ENCODE peak calls at places on chromosomes 2 and 18, in nine cellular contexts. Q is A549, X is prostate gland, S is astrocyte of the spinal cord, Z is AG10803, V is foreskin fibroblast, O is dorsolateral prefrontal cortex, J is LNCaP clone FGC, P is body of pancreas. G is an unnamed sample.

GRCh38 chr2:43766006-43766405 is 7.8 kb upstream of the DYNC2LI1 start:
- DNase-seq in V (no peak), O (no peak), Z (no peak), P (no peak), X (no peak), Q (no peak), J (no peak), S (no peak), G (no peak)

GRCh38 chr2:151775057-151775740 is 40.9 kb upstream of the NEB start:
- DNase-seq in O (no peak), J (no peak), S (peak), Z (no peak), P (no peak), X (no peak), Q (no peak), V (peak), G (peak)

GRCh38 chr2:133371286-133371685 is 197.0 kb downstream of the NCKAP5 start:
- DNase-seq in V (no peak), O (no peak), Z (no peak), J (no peak), P (no peak), S (no peak), Q (no peak), X (no peak), G (no peak)

GRCh38 chr18:79796016-79796415 is 1.7 kb upstream of the KCNG2 start:
- DNase-seq in S (no peak), J (no peak), O (no peak), V (no peak), Z (no peak), X (no peak), Q (no peak), P (peak), G (peak)

GRCh38 chr18:24987271-24987932 is 364.6 kb downstream of the ZNF521 start:
- DNase-seq in J (no peak), Z (peak), X (peak), O (no peak), P (no peak), Q (no peak), S (peak), V (peak), G (no peak)

GRCh38 chr2:150417278-150417677 is 70.2 kb downstream of the RND3 start:
- DNase-seq in J (no peak), Z (no peak), P (no peak), Q (no peak), X (no peak), V (no peak), S (no peak), O (no peak), G (no peak)

GRCh38 chr18:13487237-13487636 is 239.1 kb downstream of the FAM210A start:
- DNase-seq in V (no peak), X (no peak), Z (no peak), J (no peak), O (no peak), S (no peak), Q (no peak), P (no peak), G (no peak)

GRCh38 chr2:150538582-150539236 is 51.2 kb upstream of the RND3 start:
- DNase-seq in Z (peak), V (peak), X (no peak), Q (no peak), P (no peak), J (no peak), S (no peak), O (no peak), G (no peak)

GRCh38 chr18:79283341-79283879 is 112.3 kb upstream of the NFATC1 start:
- DNase-seq in V (no peak), S (no peak), P (no peak), O (no peak), Z (no peak), X (no peak), Q (no peak), J (no peak), G (no peak)

GRCh38 chr18:68843467-68844089 is 45.7 kb downstream of the CCDC102B start:
- DNase-seq in O (no peak), J (no peak), V (peak), P (no peak), S (peak), Q (no peak), X (no peak), Z (no peak), G (peak)

GRCh38 chr2:133837441-133838090 is 269.3 kb upstream of the NCKAP5 start:
- DNase-seq in Z (peak), J (no peak), Q (no peak), O (no peak), V (peak), P (no peak), S (peak), X (no peak), G (peak)

GRCh38 chr2:128069769-128070168 is 21.2 kb upstream of the UGGT1 start:
- DNase-seq in Q (no peak), P (peak), O (no peak), X (peak), Z (peak), S (peak), V (peak), J (peak), G (peak)

GRCh38 chr2:193303464-193303863 is 1108.7 kb upstream of the TMEFF2 start:
- DNase-seq in Q (no peak), S (no peak), Z (no peak), O (no peak), J (no peak), X (no peak), P (no peak), V (no peak), G (no peak)

GRCh38 chr2:216083464-216084279 is 2.0 kb downstream of the TMEM169 start:
- DNase-seq in X (no peak), J (no peak), P (no peak), V (no peak), S (peak), O (no peak), Z (peak), Q (no peak), G (peak)

GRCh38 chr2:52220393-52220792 is 1188.5 kb upstream of the NRXN1 start:
- DNase-seq in P (peak), O (no peak), J (no peak), X (no peak), V (no peak), Z (no peak), S (peak), Q (no peak), G (peak)

GRCh38 chr2:17309741-17310339 is 208.4 kb downstream of the RAD51AP2 start:
- DNase-seq in X (peak), S (peak), J (peak), P (peak), V (peak), O (no peak), Z (peak), Q (peak), G (peak)

GRCh38 chr2:216013080-216013909 is at the start of gene MREG:
- DNase-seq in Q (peak), S (peak), Z (peak), O (peak), V (peak), J (peak), X (peak), P (peak), G (peak)

DNA sequence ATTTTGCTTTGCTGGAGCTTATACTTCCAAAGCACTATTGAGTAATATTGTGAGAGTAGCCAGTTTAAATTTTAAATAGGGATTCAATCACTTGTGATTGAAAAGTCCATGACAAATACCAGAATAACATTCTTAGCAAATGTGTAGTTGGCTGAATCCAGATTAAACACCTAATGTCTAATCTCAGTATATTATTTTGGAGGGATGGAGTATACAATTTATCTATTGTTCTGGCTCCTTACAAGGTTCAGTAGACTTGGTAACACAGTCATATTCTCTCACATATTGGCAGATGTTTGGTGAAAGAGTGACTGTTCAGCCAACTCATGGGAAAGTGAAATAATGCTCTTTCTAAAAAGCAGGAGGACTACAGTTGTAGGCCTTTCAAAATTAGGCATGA is 2.2 kb downstream of the UGT1A9 start:
- DNase-seq in Z (no peak), X (no peak), P (no peak), V (no peak), O (no peak), Q (no peak), J (no peak), S (no peak), G (no peak)
- H3K4me3 ChIP-seq in Z (no peak), X (no peak), P (no peak), V (no peak), O (no peak), Q (no peak), J (no peak), S (no peak), G (no peak)

GRCh38 chr2:239930871-239931771 is 94.0 kb downstream of the NDUFA10 start:
- DNase-seq in Z (no peak), J (no peak), S (no peak), Q (no peak), O (peak), X (no peak), P (no peak), V (no peak), G (no peak)
- TF ChIP-seq CTCF in Z (no peak), J (no peak), S (no peak), Q (no peak), O (no peak), X (no peak), P (no peak), V (no peak), G (no peak)

DNA sequence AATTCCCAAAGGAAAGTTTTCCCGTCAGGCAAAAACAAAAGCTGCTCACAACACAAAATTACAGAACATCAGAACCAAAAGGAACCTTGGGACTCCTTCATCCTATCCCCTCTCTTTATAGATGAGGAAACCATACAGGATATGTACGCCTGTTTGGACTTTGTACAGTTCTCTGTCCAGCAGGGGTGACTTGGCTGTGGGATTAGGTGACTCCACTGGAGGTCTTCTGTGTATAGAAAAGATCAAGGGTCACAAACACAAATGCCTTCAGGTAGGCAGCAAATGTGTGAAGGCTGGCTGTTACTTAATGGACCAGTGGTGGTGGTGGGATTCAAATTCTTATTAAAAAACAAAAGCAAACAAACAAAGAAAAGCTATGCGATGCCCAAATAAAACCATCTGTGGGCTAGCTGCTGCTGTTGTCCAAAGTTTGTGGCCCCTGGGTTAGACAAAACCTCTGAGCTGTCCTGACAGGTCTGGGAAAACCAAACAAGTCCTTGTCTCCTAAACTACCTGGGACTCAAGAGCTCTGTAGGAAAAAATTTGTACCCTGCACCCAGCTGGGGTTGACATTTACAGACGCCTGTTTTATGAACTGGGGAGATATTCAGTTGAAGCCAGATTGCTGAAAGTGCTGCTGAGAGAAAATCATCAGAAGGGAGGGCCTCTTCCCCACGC is 1.3 kb upstream of the CEP68 start:
- DNase-seq in X (no peak), V (no peak), P (no peak), S (no peak), Q (no peak), O (no peak), Z (no peak), J (no peak), G (no peak)
- H3K4me3 ChIP-seq in X (no peak), V (no peak), P (no peak), S (no peak), Q (peak), O (peak), Z (no peak), J (no peak), G (no peak)

DNA sequence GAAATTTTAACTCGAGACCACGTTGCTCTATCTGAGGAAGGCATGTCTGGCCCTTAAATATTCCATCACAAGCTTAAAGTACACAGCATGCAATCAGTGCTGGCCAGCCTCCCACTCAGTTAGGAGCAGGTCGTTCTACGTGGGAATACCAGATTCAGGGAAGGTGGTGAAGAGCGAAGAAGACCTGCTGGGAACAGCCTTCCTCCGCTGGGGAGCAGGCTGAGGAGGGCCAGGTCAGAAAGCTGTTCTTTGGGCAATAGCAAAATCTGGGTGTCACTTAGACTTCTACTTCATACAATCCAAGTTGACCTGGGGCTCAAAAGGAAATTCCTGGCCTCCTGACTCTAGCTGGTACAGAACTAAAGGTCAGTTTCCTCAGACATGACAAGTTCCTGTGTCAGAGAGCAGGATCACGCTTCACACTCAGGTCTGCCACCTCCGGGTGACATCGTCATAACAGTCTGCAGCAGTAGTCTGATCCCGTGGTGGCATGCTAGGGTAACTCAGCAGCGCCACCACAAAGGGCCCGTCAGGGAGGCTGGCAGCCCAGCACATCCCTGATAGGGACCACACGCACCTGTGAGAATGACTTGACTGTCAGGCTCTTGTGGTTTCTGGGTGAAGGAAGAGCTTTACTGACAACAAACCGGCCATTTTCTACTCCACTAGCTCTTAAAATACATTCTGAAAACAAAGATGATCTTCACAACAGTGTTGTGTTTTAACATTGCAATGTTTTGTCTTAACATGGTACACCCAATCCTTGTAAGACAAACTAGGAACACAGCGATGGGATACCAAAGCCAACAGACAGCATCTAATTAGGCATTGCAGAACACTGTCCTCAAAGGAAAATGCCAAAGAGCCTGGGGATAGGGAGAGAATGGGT is 35.2 kb upstream of the NAPG start:
- DNase-seq in V (no peak), Z (no peak), X (no peak), J (peak), S (no peak), O (peak), Q (peak), P (peak), G (no peak)
- TF ChIP-seq CTCF in V (no peak), Z (no peak), X (no peak), J (peak), S (no peak), O (peak), Q (peak), P (peak), G (no peak)

GRCh38 chr18:72544092-72544886 is at the start of gene CBLN2:
- DNase-seq in V (peak), S (peak), Z (peak), J (peak), X (peak), O (peak), Q (peak), P (peak), G (peak)
- H3K4me3 ChIP-seq in V (peak), S (peak), Z (no peak), J (peak), X (peak), O (peak), Q (peak), P (no peak), G (peak)

GRCh38 chr2:122451697-122452096 is 696.2 kb downstream of the TSN start:
- DNase-seq in Q (no peak), V (no peak), P (no peak), Z (no peak), S (no peak), J (no peak), O (no peak), X (no peak), G (no peak)

GRCh38 chr2:122447237-122447636 is 691.8 kb downstream of the TSN start:
- DNase-seq in V (no peak), O (no peak), X (no peak), P (no peak), Q (no peak), S (no peak), J (no peak), Z (no peak), G (no peak)

GRCh38 chr2:122446761-122447160 is 691.3 kb downstream of the TSN start:
- DNase-seq in V (no peak), P (no peak), J (no peak), Q (no peak), S (no peak), O (no peak), X (no peak), Z (no peak), G (no peak)

GRCh38 chr2:122451040-122451439 is 695.6 kb downstream of the TSN start:
- DNase-seq in O (no peak), X (no peak), P (no peak), S (peak), Q (no peak), Z (peak), J (peak), V (peak), G (peak)
- TF ChIP-seq CTCF in O (no peak), X (peak), P (peak), S (peak), Q (no peak), Z (peak), J (peak), V (peak), G (peak)

GRCh38 chr18:70166668-70167067 is 38.8 kb downstream of the RTTN start:
- DNase-seq in Z (no peak), O (no peak), Q (no peak), X (no peak), V (no peak), S (peak), J (no peak), P (no peak), G (no peak)
- H3K4me3 ChIP-seq in Z (peak), O (no peak), Q (no peak), X (no peak), V (peak), S (no peak), J (no peak), P (no peak), G (no peak)

DNA sequence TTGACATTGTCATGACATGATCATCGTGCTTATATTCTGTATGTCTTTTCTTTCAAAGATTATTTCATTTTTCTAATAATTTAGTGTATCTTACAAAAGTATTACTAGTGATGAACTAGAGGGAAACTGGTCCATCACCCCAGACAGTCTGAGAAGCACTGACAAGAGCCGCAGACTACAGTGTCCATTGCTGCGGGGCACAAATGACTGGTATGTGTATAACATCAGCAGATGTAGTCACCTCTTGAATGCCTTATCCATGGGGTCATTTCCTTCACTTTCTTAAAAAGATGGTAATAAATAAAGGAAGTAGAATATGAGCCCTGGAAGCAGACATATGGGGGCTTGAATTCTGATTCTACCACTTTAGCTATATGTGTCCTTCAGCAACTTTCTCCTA is 29.6 kb downstream of the NEMP2 start:
- DNase-seq in Q (no peak), S (no peak), J (no peak), Z (no peak), O (no peak), V (no peak), P (no peak), X (no peak), G (no peak)
- TF ChIP-seq CTCF in Q (no peak), S (no peak), J (no peak), Z (no peak), O (no peak), V (no peak), P (no peak), X (no peak), G (no peak)

DNA sequence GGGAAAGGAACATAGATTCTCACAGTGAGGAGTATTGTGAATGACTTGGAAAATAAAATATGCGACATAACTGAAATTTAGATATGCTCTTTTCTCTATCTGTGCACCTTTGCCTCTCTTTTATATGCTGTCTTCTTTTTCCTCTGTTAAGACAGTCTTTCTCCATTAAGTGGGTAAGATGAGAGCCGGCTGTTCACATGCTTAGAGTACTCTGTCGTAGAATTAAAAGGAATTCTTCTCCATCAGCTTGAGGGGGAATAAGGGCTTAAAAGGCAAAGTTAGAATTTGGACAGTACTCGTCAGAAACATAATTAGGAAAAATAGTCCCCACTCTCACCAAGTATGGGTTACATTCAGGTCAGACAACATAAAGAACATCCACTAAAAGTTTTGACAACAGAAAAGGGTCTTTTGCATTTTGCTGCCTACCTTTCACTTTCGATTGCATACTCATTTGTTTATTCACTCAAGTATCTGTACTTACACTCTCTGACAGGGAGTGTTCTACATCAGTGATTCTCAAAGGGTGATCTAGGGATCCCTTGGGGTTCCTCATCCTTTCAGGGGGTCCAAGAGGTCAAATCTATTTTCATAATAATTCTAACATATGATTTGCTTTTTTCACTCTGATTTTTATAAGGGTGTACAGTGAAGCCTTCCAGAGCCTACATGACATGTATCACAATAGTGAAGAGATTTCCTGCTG is 48.0 kb downstream of the ARHGAP15 start:
- DNase-seq in Q (no peak), J (no peak), X (no peak), V (no peak), O (no peak), S (no peak), P (no peak), Z (no peak), G (peak)
- H3K4me3 ChIP-seq in Q (no peak), J (no peak), X (no peak), V (peak), O (no peak), S (no peak), P (no peak), Z (peak), G (peak)

G was measured in fibroblast of pulmonary artery.